ENCODE peak calls at places on chromosomes 2 and 18, in eight cellular contexts. O is body of pancreas; S is stimulated activated effector memory CD8-positive, alpha-beta T cell treated with anti-CD3 and anti-CD28 coated beads, Interleukin-12 subunit alpha, Interleukin-12 subunit beta, amount 100 ng/mL, for 72 hours; F is left ventricle myocardium superior; W is HCT116; D is A549; L is GM12878; G is mucosa of descending colon. B is an unnamed sample.

GRCh38 chr2:191985740-191986139 is 138.9 kb upstream of the CAVIN2 start:
- ATAC-seq in F (no peak), G (no peak), L (no peak), S (no peak), O (no peak), W (no peak), D (no peak), B (no peak)

GRCh38 chr2:187865025-187865424 is 310.8 kb upstream of the TFPI start:
- ATAC-seq in F (no peak), W (no peak), L (no peak), S (no peak), O (no peak), G (peak), D (no peak), B (no peak)

GRCh38 chr2:7844414-7844961 is 837.4 kb upstream of the ID2 start:
- ATAC-seq in S (no peak), F (no peak), W (no peak), D (no peak), O (no peak), G (no peak), L (no peak), B (no peak)

GRCh38 chr2:98823196-98824166 is 92.5 kb upstream of the MGAT4A start:
- ATAC-seq in G (peak), W (no peak), S (no peak), D (no peak), O (peak), F (peak), L (no peak), B (peak)

GRCh38 chr2:219461061-219461514 is 26.4 kb downstream of the SPEG start:
- ATAC-seq in O (no peak), G (peak), L (peak), F (peak), W (no peak), S (peak), D (no peak), B (no peak)

GRCh38 chr2:102357975-102358374 is 2.4 kb downstream of the IL18R1 start:
- ATAC-seq in G (no peak), F (no peak), D (no peak), S (no peak), W (no peak), O (no peak), L (peak), B (no peak)

GRCh38 chr2:90207454-90208058 is 1516.1 kb downstream of the RPIA start:
- ATAC-seq in D (peak), G (no peak), O (no peak), L (peak), F (no peak), S (no peak), W (no peak), B (no peak)

GRCh38 chr18:74521068-74521725 is 13.1 kb upstream of the CNDP1 start:
- ATAC-seq in L (no peak), F (no peak), G (no peak), W (no peak), D (no peak), O (no peak), S (no peak), B (no peak)

GRCh38 chr2:209577376-209578357 is 153.8 kb downstream of the MAP2 start:
- ATAC-seq in W (no peak), G (no peak), O (no peak), F (no peak), L (no peak), D (no peak), S (no peak), B (no peak)

GRCh38 chr2:171523969-171524401 is 1.7 kb downstream of the CYBRD1 start:
- ATAC-seq in G (no peak), S (no peak), O (no peak), W (no peak), D (no peak), F (no peak), L (no peak), B (peak)

GRCh38 chr2:223019390-223019930 is 32.5 kb upstream of the KCNE4 start:
- ATAC-seq in F (peak), G (peak), O (peak), D (no peak), L (no peak), S (no peak), W (no peak), B (no peak)

GRCh38 chr18:9039441-9039950 is 63.0 kb upstream of the NDUFV2 start:
- ATAC-seq in O (no peak), L (no peak), D (no peak), W (no peak), F (no peak), G (no peak), S (no peak), B (no peak)

GRCh38 chr2:146003337-146003736 is 1483.4 kb upstream of the ZEB2 start:
- ATAC-seq in D (no peak), L (no peak), F (no peak), W (no peak), G (no peak), O (no peak), S (no peak), B (no peak)

GRCh38 chr2:129499747-129500146 is 479.7 kb upstream of the RAB6C start:
- ATAC-seq in G (no peak), S (no peak), O (no peak), F (no peak), W (no peak), D (no peak), L (no peak), B (no peak)

GRCh38 chr2:60336442-60337141 is 216.9 kb downstream of the BCL11A start:
- ATAC-seq in O (no peak), W (peak), G (peak), L (peak), S (no peak), F (peak), D (no peak), B (no peak)

GRCh38 chr2:113240150-113240914 is 38.4 kb downstream of the PAX8 start:
- ATAC-seq in D (peak), S (peak), W (peak), O (peak), L (no peak), G (peak), F (peak), B (peak)

GRCh38 chr2:145748927-145749326 is 1229.0 kb upstream of the ZEB2 start:
- ATAC-seq in F (no peak), L (peak), S (peak), O (no peak), W (no peak), D (no peak), G (no peak), B (no peak)

GRCh38 chr2:148971547-148971946 is 67.0 kb upstream of the LYPD6B start:
- ATAC-seq in F (no peak), O (no peak), W (no peak), L (peak), D (no peak), G (no peak), S (peak), B (no peak)

GRCh38 chr2:132465917-132466316 is 49.3 kb downstream of the GPR39 start:
- ATAC-seq in S (no peak), D (no peak), O (no peak), W (no peak), L (no peak), F (no peak), G (no peak), B (no peak)

GRCh38 chr2:148965596-148966431 is 72.7 kb upstream of the LYPD6B start:
- ATAC-seq in W (no peak), S (no peak), F (no peak), O (no peak), G (no peak), L (peak), D (no peak), B (no peak)

GRCh38 chr18:63207154-63207790 is 112.3 kb downstream of the BCL2 start:
- ATAC-seq in D (no peak), W (no peak), S (peak), L (peak), G (peak), F (peak), O (no peak), B (no peak)

GRCh38 chr2:238138331-238139102 is at the start of gene KLHL30:
- ATAC-seq in D (no peak), G (no peak), F (peak), W (no peak), S (no peak), L (peak), O (no peak), B (no peak)

GRCh38 chr2:79935771-79936657 is 368.5 kb downstream of the LRRTM1 start:
- ATAC-seq in G (peak), L (peak), D (peak), W (peak), O (peak), F (peak), S (no peak), B (peak)

GRCh38 chr2:134290363-134290762 is 36.5 kb downstream of the MGAT5 start:
- ATAC-seq in O (no peak), W (no peak), F (no peak), L (peak), G (peak), S (peak), D (no peak), B (peak)

GRCh38 chr2:27071990-27072830 is 756 bp upstream of the OST4 start:
- ATAC-seq in S (no peak), O (no peak), L (peak), D (peak), G (peak), W (peak), F (peak), B (no peak)

GRCh38 chr2:190550137-190550536 is 15.6 kb upstream of the NEMP2 start:
- ATAC-seq in D (no peak), S (no peak), G (no peak), O (no peak), W (no peak), L (no peak), F (no peak), B (no peak)

GRCh38 chr2:50650398-50650810 is 381.5 kb downstream of the NRXN1 start:
- ATAC-seq in G (no peak), L (no peak), D (no peak), S (no peak), O (no peak), W (no peak), F (no peak), B (no peak)

GRCh38 chr18:50080932-50081560 is 113.9 kb downstream of the MYO5B start:
- ATAC-seq in L (no peak), F (no peak), D (no peak), S (no peak), W (peak), O (peak), G (peak), B (peak)

GRCh38 chr18:47929681-47930085 is 776 bp downstream of the SMAD2 start:
- ATAC-seq in D (no peak), L (peak), G (peak), F (peak), W (no peak), S (peak), O (no peak), B (no peak)

GRCh38 chr18:24727685-24728084 is 267.2 kb downstream of the HRH4 start:
- ATAC-seq in F (no peak), G (no peak), S (no peak), L (no peak), D (peak), O (no peak), W (no peak), B (no peak)

GRCh38 chr2:223041527-223042109 is 10.4 kb upstream of the KCNE4 start:
- ATAC-seq in G (peak), O (peak), W (peak), F (peak), D (peak), L (no peak), S (no peak), B (peak)

GRCh38 chr2:54100772-54101171 is 14.6 kb upstream of the ACYP2 start:
- ATAC-seq in F (no peak), W (no peak), S (no peak), D (no peak), L (no peak), O (no peak), G (no peak), B (no peak)

GRCh38 chr2:171723724-171724683 is 36.7 kb downstream of the DYNC1I2 start:
- ATAC-seq in D (no peak), F (no peak), L (no peak), G (no peak), W (peak), S (no peak), O (peak), B (no peak)

GRCh38 chr2:199470672-199471442 is 13.1 kb upstream of the SATB2 start:
- ATAC-seq in W (peak), G (peak), L (no peak), S (no peak), F (no peak), D (peak), O (no peak), B (no peak)

GRCh38 chr2:100208375-100208774 is 66.0 kb upstream of the AFF3 start:
- ATAC-seq in F (peak), L (no peak), O (no peak), G (no peak), W (no peak), S (no peak), D (peak), B (no peak)